ENCODE peak calls at places on chromosomes 11 and 22, in ten cellular contexts. Y is tibial nerve, J is cardiac muscle cell, T is GM10248, H is colonic mucosa, U is HFFc6, E is RWPE1, G is brain microvascular endothelial cell, L is tibial artery, N is ovary. P is an unnamed sample.

GRCh38 chr11:81203876-81204275 is 1529.8 kb downstream of the FAM181B start:
- DNase-seq in L (no peak), H (no peak), E (no peak), G (peak; percentile 41), U (no peak), N (no peak), Y (no peak), T (no peak), J (no peak), P (no peak)

GRCh38 chr11:119373059-119373875 is 8.2 kb downstream of the USP2 start:
- DNase-seq in E (no peak), Y (no peak), H (no peak), G (no peak), N (peak; percentile 50), U (no peak), T (no peak), L (no peak), J (no peak), P (no peak)

GRCh38 chr11:105274631-105275030 is 135.1 kb upstream of the CARD18 start:
- DNase-seq in L (no peak), H (no peak), E (no peak), T (no peak), Y (no peak), N (no peak), J (no peak), G (no peak), U (no peak), P (no peak)

GRCh38 chr11:75468534-75469340 is 35.7 kb upstream of the KLHL35 start:
- DNase-seq in Y (peak; percentile 81), J (peak; percentile 93), U (no peak), N (peak; percentile 94), H (no peak), L (peak; percentile 38), E (no peak), T (no peak), G (peak; percentile 72), P (peak; percentile 55)

GRCh38 chr22:25156736-25157135 is 42.9 kb upstream of the CRYBB3 start:
- DNase-seq in L (no peak), J (no peak), G (no peak), E (no peak), N (no peak), U (no peak), Y (no peak), H (no peak), T (no peak), P (no peak)

GRCh38 chr11:10481567-10482349 is 26.7 kb downstream of the AMPD3 start:
- DNase-seq in E (no peak), J (no peak), Y (no peak), U (no peak), T (no peak), N (no peak), H (no peak), L (no peak), G (no peak), P (no peak)

GRCh38 chr11:86814775-86815174 is 14.4 kb downstream of the PRSS23 start:
- DNase-seq in J (no peak), U (peak; percentile 50), H (no peak), Y (no peak), T (no peak), N (no peak), L (no peak), G (no peak), E (no peak), P (no peak)

GRCh38 chr11:3109921-3110706 is 52.9 kb upstream of the CARS1 start:
- DNase-seq in T (peak; percentile 75), Y (no peak), N (peak; percentile 26), H (no peak), G (no peak), E (peak; percentile 78), U (no peak), J (peak; percentile 41), L (peak; percentile 22), P (no peak)

GRCh38 chr11:32830413-32830738 is 649 bp downstream of the PRRG4 start:
- DNase-seq in T (no peak), U (no peak), Y (no peak), H (peak; percentile 87), N (no peak), L (no peak), E (peak; percentile 49), G (no peak), J (peak; percentile 36), P (no peak)

GRCh38 chr11:32888805-32889204 is 3.8 kb upstream of the QSER1 start:
- DNase-seq in U (peak; percentile 78), J (peak; percentile 49), E (no peak), H (no peak), G (peak; percentile 1), T (no peak), L (no peak), N (no peak), Y (no peak), P (no peak)

GRCh38 chr11:92511522-92512203 is 287.0 kb downstream of the FAT3 start:
- DNase-seq in N (no peak), H (no peak), U (no peak), E (no peak), J (no peak), G (no peak), Y (no peak), L (no peak), T (no peak), P (no peak)

GRCh38 chr11:78424334-78425270 is 7.0 kb upstream of the GAB2 start:
- DNase-seq in Y (no peak), E (no peak), U (no peak), J (peak; percentile 82), N (no peak), T (no peak), G (no peak), H (no peak), L (no peak), P (no peak)

GRCh38 chr11:47187723-47188122 is 1.5 kb upstream of the PACSIN3 start:
- DNase-seq in Y (no peak), U (no peak), J (no peak), G (no peak), T (no peak), H (no peak), L (no peak), E (no peak), N (no peak), P (no peak)

GRCh38 chr11:47185305-47186075 is 744 bp downstream of the PACSIN3 start:
- DNase-seq in N (peak; percentile 72), U (peak; percentile 22), G (peak; percentile 11), Y (peak; percentile 24), L (no peak), J (peak; percentile 43), E (peak; percentile 78), H (no peak), T (no peak), P (no peak)

GRCh38 chr11:47188262-47188661 is 2.0 kb upstream of the PACSIN3 start:
- DNase-seq in H (no peak), L (no peak), J (no peak), N (no peak), E (no peak), Y (no peak), U (no peak), G (no peak), T (no peak), P (no peak)

GRCh38 chr11:47186076-47186936 is at the start of gene PACSIN3:
- DNase-seq in Y (no peak), J (peak; percentile 59), E (peak; percentile 55), H (peak; percentile 46), U (no peak), L (no peak), G (peak; percentile 15), N (peak; percentile 67), T (peak; percentile 75), P (no peak)

DNA sequence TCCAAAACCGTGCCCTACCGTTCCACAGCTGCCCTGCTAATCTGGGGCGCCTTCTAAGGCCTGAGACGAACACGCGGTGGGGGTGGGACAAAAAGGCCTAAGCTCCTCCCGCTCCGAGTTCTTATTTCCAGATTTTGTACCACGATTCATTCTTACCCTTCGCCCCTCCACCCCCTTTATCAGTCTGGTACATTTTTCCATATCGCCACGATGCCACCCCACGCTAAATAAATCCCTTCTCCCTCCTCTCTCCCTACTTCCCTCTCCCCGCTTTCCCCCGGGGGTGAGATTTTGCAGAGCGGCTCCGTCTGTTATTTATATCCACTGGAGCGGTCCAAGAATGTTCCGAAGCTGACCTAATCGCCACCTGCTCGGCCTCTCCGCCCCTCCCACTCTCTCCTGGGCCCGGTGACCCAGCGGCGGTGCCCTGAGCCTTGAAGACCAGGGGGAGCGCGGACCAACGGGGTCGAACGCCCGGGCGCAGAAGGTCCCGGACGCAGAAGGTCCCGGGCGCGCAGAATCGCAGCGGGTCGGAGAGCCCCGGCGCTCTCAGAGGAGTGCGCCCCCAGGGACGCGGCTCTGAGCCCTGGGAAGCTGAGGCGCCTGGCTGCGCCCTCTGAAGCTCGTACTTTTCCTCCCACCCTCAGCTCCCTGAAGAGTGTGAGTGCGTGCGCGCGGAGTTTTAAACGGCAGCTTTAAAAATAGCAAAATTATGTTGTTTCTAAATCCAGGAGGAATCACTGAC is 875 bp upstream of the PACSIN3 start:
- DNase-seq in E (peak; percentile 54), U (no peak), T (peak; percentile 55), H (peak; percentile 45), Y (peak; percentile 54), L (peak; percentile 55), J (peak; percentile 43), G (peak; percentile 36), N (peak; percentile 63), P (no peak)
- TF ChIP-seq CTCF in E (peak; percentile 11), U (peak; percentile 24), T (no peak), H (no peak), Y (no peak), L (no peak), J (no peak), G (no peak), N (no peak), P (no peak)

DNA sequence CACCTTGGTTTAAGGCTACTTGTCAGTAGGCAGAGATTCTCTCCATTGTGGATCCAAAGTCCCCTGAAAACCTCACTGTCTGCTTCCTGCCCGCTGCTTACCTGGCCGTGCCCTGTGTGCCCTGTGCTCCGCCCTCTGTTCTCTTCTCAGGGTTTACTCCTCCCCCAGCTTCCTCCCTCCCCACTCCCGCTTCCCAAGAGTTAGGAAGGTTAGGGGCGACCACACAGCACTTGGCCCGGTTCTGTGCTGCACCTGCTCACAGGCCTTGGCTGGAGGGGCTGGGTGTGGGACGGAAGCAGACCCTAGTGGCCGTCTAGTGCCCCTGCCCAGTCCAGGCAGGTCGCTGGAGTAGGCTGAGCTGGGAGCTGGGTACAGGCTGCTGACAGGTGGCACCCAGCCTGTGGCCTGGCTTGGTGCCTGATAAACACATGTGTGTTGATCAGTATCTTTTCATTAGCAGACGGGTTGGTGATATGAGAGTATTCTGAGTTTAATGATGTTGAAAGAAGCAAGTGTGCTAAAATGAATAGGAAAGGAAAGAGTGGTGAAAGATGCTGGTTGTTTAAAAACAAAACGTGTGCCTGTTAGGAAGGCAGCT is 40.5 kb downstream of the GRAMD4 start:
- DNase-seq in L (no peak), G (no peak), U (no peak), T (no peak), N (no peak), J (no peak), E (no peak), Y (no peak), H (peak; percentile 82), P (no peak)
- TF ChIP-seq CTCF in L (no peak), G (peak; percentile 7), U (no peak), T (no peak), N (no peak), J (no peak), E (no peak), Y (no peak), H (no peak), P (no peak)

GRCh38 chr11:69615545-69616278 is 25.2 kb upstream of the CCND1 start:
- DNase-seq in Y (no peak), G (no peak), H (no peak), U (no peak), E (no peak), L (no peak), J (no peak), T (no peak), N (no peak), P (no peak)
- TF ChIP-seq CTCF in Y (no peak), G (peak; percentile 2), H (no peak), U (no peak), E (no peak), L (no peak), J (no peak), T (no peak), N (no peak), P (no peak)

GRCh38 chr11:65045061-65045460 is 4.1 kb downstream of the SAC3D1 start:
- DNase-seq in L (no peak), U (no peak), E (no peak), H (no peak), G (no peak), N (no peak), T (no peak), J (no peak), Y (no peak), P (no peak)
- TF ChIP-seq CTCF in L (no peak), U (no peak), E (no peak), H (no peak), G (no peak), N (no peak), T (no peak), J (no peak), Y (no peak), P (no peak)